ENCODE peak calls at places on chromosome 22, in seven cellular contexts. One of them, this sample, is unnamed.

GRCh38 chr22:46010951-46011626 is 34.1 kb upstream of the WNT7B start:
- DNase-seq in ascending aorta: no peak
- DNase-seq in GM10248: no peak
- DNase-seq in Peyer's patch: peak
- DNase-seq in activated naive CD8-positive, alpha-beta T cell treated with anti-CD3 and anti-CD28 coated beads, Interleukin-2, amount 50 U/mL, for 24 hours: no peak
- DNase-seq in NCI-H1930: no peak
- DNase-seq in stimulated activated CD4-positive, alpha-beta T cell treated with anti-CD3 and anti-CD28 coated beads, Interleukin-12 subunit alpha, Interleukin-12 subunit beta, amount 100 ng/mL, for 48 hours: no peak
- DNase-seq in this sample: no peak

GRCh38 chr22:38348751-38349496 is 31.7 kb upstream of the CSNK1E start:
- DNase-seq in ascending aorta: peak
- DNase-seq in GM10248: no peak
- DNase-seq in Peyer's patch: no peak
- DNase-seq in activated naive CD8-positive, alpha-beta T cell treated with anti-CD3 and anti-CD28 coated beads, Interleukin-2, amount 50 U/mL, for 24 hours: no peak
- DNase-seq in NCI-H1930: no peak
- DNase-seq in stimulated activated CD4-positive, alpha-beta T cell treated with anti-CD3 and anti-CD28 coated beads, Interleukin-12 subunit alpha, Interleukin-12 subunit beta, amount 100 ng/mL, for 48 hours: no peak
- DNase-seq in this sample: no peak

GRCh38 chr22:48758021-48758561 is 1069.6 kb downstream of the BRD1 start:
- DNase-seq in ascending aorta: peak
- DNase-seq in GM10248: no peak
- DNase-seq in Peyer's patch: peak
- DNase-seq in activated naive CD8-positive, alpha-beta T cell treated with anti-CD3 and anti-CD28 coated beads, Interleukin-2, amount 50 U/mL, for 24 hours: no peak
- DNase-seq in NCI-H1930: no peak
- DNase-seq in stimulated activated CD4-positive, alpha-beta T cell treated with anti-CD3 and anti-CD28 coated beads, Interleukin-12 subunit alpha, Interleukin-12 subunit beta, amount 100 ng/mL, for 48 hours: no peak
- DNase-seq in this sample: no peak

GRCh38 chr22:19287076-19287724 is 4.3 kb downstream of the CLTCL1 start:
- DNase-seq in ascending aorta: no peak
- DNase-seq in GM10248: no peak
- DNase-seq in Peyer's patch: no peak
- DNase-seq in activated naive CD8-positive, alpha-beta T cell treated with anti-CD3 and anti-CD28 coated beads, Interleukin-2, amount 50 U/mL, for 24 hours: no peak
- DNase-seq in NCI-H1930: no peak
- DNase-seq in stimulated activated CD4-positive, alpha-beta T cell treated with anti-CD3 and anti-CD28 coated beads, Interleukin-12 subunit alpha, Interleukin-12 subunit beta, amount 100 ng/mL, for 48 hours: no peak
- DNase-seq in this sample: no peak

GRCh38 chr22:42385691-42386090 is 46.5 kb downstream of the NFAM1 start:
- DNase-seq in ascending aorta: no peak
- DNase-seq in GM10248: no peak
- DNase-seq in Peyer's patch: no peak
- DNase-seq in activated naive CD8-positive, alpha-beta T cell treated with anti-CD3 and anti-CD28 coated beads, Interleukin-2, amount 50 U/mL, for 24 hours: no peak
- DNase-seq in NCI-H1930: no peak
- DNase-seq in stimulated activated CD4-positive, alpha-beta T cell treated with anti-CD3 and anti-CD28 coated beads, Interleukin-12 subunit alpha, Interleukin-12 subunit beta, amount 100 ng/mL, for 48 hours: no peak
- DNase-seq in this sample: no peak

GRCh38 chr22:49838771-49839717 is 11.4 kb upstream of the BRD1 start:
- DNase-seq in ascending aorta: no peak
- DNase-seq in GM10248: peak
- DNase-seq in Peyer's patch: peak
- DNase-seq in activated naive CD8-positive, alpha-beta T cell treated with anti-CD3 and anti-CD28 coated beads, Interleukin-2, amount 50 U/mL, for 24 hours: peak
- DNase-seq in NCI-H1930: no peak
- DNase-seq in stimulated activated CD4-positive, alpha-beta T cell treated with anti-CD3 and anti-CD28 coated beads, Interleukin-12 subunit alpha, Interleukin-12 subunit beta, amount 100 ng/mL, for 48 hours: peak
- DNase-seq in this sample: peak

GRCh38 chr22:46043339-46043738 is 66.4 kb upstream of the WNT7B start:
- DNase-seq in ascending aorta: peak
- DNase-seq in GM10248: no peak
- DNase-seq in Peyer's patch: peak
- DNase-seq in activated naive CD8-positive, alpha-beta T cell treated with anti-CD3 and anti-CD28 coated beads, Interleukin-2, amount 50 U/mL, for 24 hours: no peak
- DNase-seq in NCI-H1930: no peak
- DNase-seq in stimulated activated CD4-positive, alpha-beta T cell treated with anti-CD3 and anti-CD28 coated beads, Interleukin-12 subunit alpha, Interleukin-12 subunit beta, amount 100 ng/mL, for 48 hours: no peak
- DNase-seq in this sample: no peak

GRCh38 chr22:49094151-49094550 is 733.5 kb downstream of the BRD1 start:
- DNase-seq in ascending aorta: no peak
- DNase-seq in GM10248: no peak
- DNase-seq in Peyer's patch: no peak
- DNase-seq in activated naive CD8-positive, alpha-beta T cell treated with anti-CD3 and anti-CD28 coated beads, Interleukin-2, amount 50 U/mL, for 24 hours: no peak
- DNase-seq in NCI-H1930: no peak
- DNase-seq in stimulated activated CD4-positive, alpha-beta T cell treated with anti-CD3 and anti-CD28 coated beads, Interleukin-12 subunit alpha, Interleukin-12 subunit beta, amount 100 ng/mL, for 48 hours: no peak
- DNase-seq in this sample: no peak

GRCh38 chr22:26669060-26669481 is 11.7 kb downstream of the MIAT start:
- DNase-seq in ascending aorta: no peak
- DNase-seq in GM10248: no peak
- DNase-seq in Peyer's patch: no peak
- DNase-seq in activated naive CD8-positive, alpha-beta T cell treated with anti-CD3 and anti-CD28 coated beads, Interleukin-2, amount 50 U/mL, for 24 hours: peak
- DNase-seq in NCI-H1930: no peak
- DNase-seq in stimulated activated CD4-positive, alpha-beta T cell treated with anti-CD3 and anti-CD28 coated beads, Interleukin-12 subunit alpha, Interleukin-12 subunit beta, amount 100 ng/mL, for 48 hours: no peak
- DNase-seq in this sample: no peak

GRCh38 chr22:46665751-46666280 is 45.6 kb downstream of the GRAMD4 start:
- DNase-seq in ascending aorta: no peak
- DNase-seq in GM10248: no peak
- DNase-seq in Peyer's patch: no peak
- DNase-seq in activated naive CD8-positive, alpha-beta T cell treated with anti-CD3 and anti-CD28 coated beads, Interleukin-2, amount 50 U/mL, for 24 hours: no peak
- DNase-seq in NCI-H1930: no peak
- DNase-seq in stimulated activated CD4-positive, alpha-beta T cell treated with anti-CD3 and anti-CD28 coated beads, Interleukin-12 subunit alpha, Interleukin-12 subunit beta, amount 100 ng/mL, for 48 hours: no peak
- DNase-seq in this sample: no peak

GRCh38 chr22:43886231-43886630 is 5.6 kb downstream of the PNPLA5 start:
- DNase-seq in ascending aorta: no peak
- DNase-seq in GM10248: no peak
- DNase-seq in Peyer's patch: no peak
- DNase-seq in activated naive CD8-positive, alpha-beta T cell treated with anti-CD3 and anti-CD28 coated beads, Interleukin-2, amount 50 U/mL, for 24 hours: no peak
- DNase-seq in NCI-H1930: no peak
- DNase-seq in stimulated activated CD4-positive, alpha-beta T cell treated with anti-CD3 and anti-CD28 coated beads, Interleukin-12 subunit alpha, Interleukin-12 subunit beta, amount 100 ng/mL, for 48 hours: no peak
- DNase-seq in this sample: no peak

GRCh38 chr22:19632671-19633148 is 81.6 kb upstream of the SEPTIN5 start:
- DNase-seq in ascending aorta: no peak
- DNase-seq in GM10248: no peak
- DNase-seq in Peyer's patch: no peak
- DNase-seq in activated naive CD8-positive, alpha-beta T cell treated with anti-CD3 and anti-CD28 coated beads, Interleukin-2, amount 50 U/mL, for 24 hours: no peak
- DNase-seq in NCI-H1930: no peak
- DNase-seq in stimulated activated CD4-positive, alpha-beta T cell treated with anti-CD3 and anti-CD28 coated beads, Interleukin-12 subunit alpha, Interleukin-12 subunit beta, amount 100 ng/mL, for 48 hours: no peak
- DNase-seq in this sample: no peak

GRCh38 chr22:38973289-38974169 is 8.6 kb upstream of the APOBEC3B start:
- DNase-seq in ascending aorta: no peak
- DNase-seq in GM10248: peak
- DNase-seq in Peyer's patch: no peak
- DNase-seq in activated naive CD8-positive, alpha-beta T cell treated with anti-CD3 and anti-CD28 coated beads, Interleukin-2, amount 50 U/mL, for 24 hours: no peak
- DNase-seq in NCI-H1930: peak
- DNase-seq in stimulated activated CD4-positive, alpha-beta T cell treated with anti-CD3 and anti-CD28 coated beads, Interleukin-12 subunit alpha, Interleukin-12 subunit beta, amount 100 ng/mL, for 48 hours: peak
- DNase-seq in this sample: peak

GRCh38 chr22:32343929-32344328 is 13.7 kb upstream of the RFPL3 start:
- DNase-seq in ascending aorta: no peak
- DNase-seq in GM10248: no peak
- DNase-seq in Peyer's patch: no peak
- DNase-seq in activated naive CD8-positive, alpha-beta T cell treated with anti-CD3 and anti-CD28 coated beads, Interleukin-2, amount 50 U/mL, for 24 hours: no peak
- DNase-seq in NCI-H1930: no peak
- DNase-seq in stimulated activated CD4-positive, alpha-beta T cell treated with anti-CD3 and anti-CD28 coated beads, Interleukin-12 subunit alpha, Interleukin-12 subunit beta, amount 100 ng/mL, for 48 hours: no peak
- DNase-seq in this sample: no peak

GRCh38 chr22:24338701-24339451 is 68.2 kb downstream of the SPECC1L start:
- DNase-seq in ascending aorta: no peak
- DNase-seq in GM10248: no peak
- DNase-seq in Peyer's patch: no peak
- DNase-seq in activated naive CD8-positive, alpha-beta T cell treated with anti-CD3 and anti-CD28 coated beads, Interleukin-2, amount 50 U/mL, for 24 hours: no peak
- DNase-seq in NCI-H1930: no peak
- DNase-seq in stimulated activated CD4-positive, alpha-beta T cell treated with anti-CD3 and anti-CD28 coated beads, Interleukin-12 subunit alpha, Interleukin-12 subunit beta, amount 100 ng/mL, for 48 hours: no peak
- DNase-seq in this sample: no peak

GRCh38 chr22:33659423-33659822 is 260.9 kb downstream of the LARGE1 start:
- DNase-seq in ascending aorta: no peak
- DNase-seq in GM10248: no peak
- DNase-seq in Peyer's patch: no peak
- DNase-seq in activated naive CD8-positive, alpha-beta T cell treated with anti-CD3 and anti-CD28 coated beads, Interleukin-2, amount 50 U/mL, for 24 hours: no peak
- DNase-seq in NCI-H1930: no peak
- DNase-seq in stimulated activated CD4-positive, alpha-beta T cell treated with anti-CD3 and anti-CD28 coated beads, Interleukin-12 subunit alpha, Interleukin-12 subunit beta, amount 100 ng/mL, for 48 hours: no peak
- DNase-seq in this sample: no peak

GRCh38 chr22:31337178-31337577 is 9.0 kb downstream of the PATZ1 start:
- DNase-seq in ascending aorta: no peak
- DNase-seq in GM10248: no peak
- DNase-seq in Peyer's patch: peak
- DNase-seq in activated naive CD8-positive, alpha-beta T cell treated with anti-CD3 and anti-CD28 coated beads, Interleukin-2, amount 50 U/mL, for 24 hours: peak
- DNase-seq in NCI-H1930: no peak
- DNase-seq in stimulated activated CD4-positive, alpha-beta T cell treated with anti-CD3 and anti-CD28 coated beads, Interleukin-12 subunit alpha, Interleukin-12 subunit beta, amount 100 ng/mL, for 48 hours: no peak
- DNase-seq in this sample: no peak

GRCh38 chr22:43181321-43182076 is 5.4 kb downstream of the TTLL12 start:
- DNase-seq in ascending aorta: no peak
- DNase-seq in GM10248: no peak
- DNase-seq in Peyer's patch: no peak
- DNase-seq in activated naive CD8-positive, alpha-beta T cell treated with anti-CD3 and anti-CD28 coated beads, Interleukin-2, amount 50 U/mL, for 24 hours: no peak
- DNase-seq in NCI-H1930: no peak
- DNase-seq in stimulated activated CD4-positive, alpha-beta T cell treated with anti-CD3 and anti-CD28 coated beads, Interleukin-12 subunit alpha, Interleukin-12 subunit beta, amount 100 ng/mL, for 48 hours: no peak
- DNase-seq in this sample: no peak

GRCh38 chr22:31488988-31489617 is 539 bp downstream of the EIF4ENIF1 start:
- DNase-seq in ascending aorta: peak
- DNase-seq in GM10248: peak
- DNase-seq in Peyer's patch: peak
- DNase-seq in activated naive CD8-positive, alpha-beta T cell treated with anti-CD3 and anti-CD28 coated beads, Interleukin-2, amount 50 U/mL, for 24 hours: peak
- DNase-seq in NCI-H1930: no peak
- DNase-seq in stimulated activated CD4-positive, alpha-beta T cell treated with anti-CD3 and anti-CD28 coated beads, Interleukin-12 subunit alpha, Interleukin-12 subunit beta, amount 100 ng/mL, for 48 hours: no peak
- DNase-seq in this sample: peak

GRCh38 chr22:21443057-21443734 is 24.0 kb upstream of the TMEM191C start:
- DNase-seq in ascending aorta: no peak
- DNase-seq in GM10248: no peak
- DNase-seq in Peyer's patch: no peak
- DNase-seq in activated naive CD8-positive, alpha-beta T cell treated with anti-CD3 and anti-CD28 coated beads, Interleukin-2, amount 50 U/mL, for 24 hours: no peak
- DNase-seq in NCI-H1930: no peak
- DNase-seq in stimulated activated CD4-positive, alpha-beta T cell treated with anti-CD3 and anti-CD28 coated beads, Interleukin-12 subunit alpha, Interleukin-12 subunit beta, amount 100 ng/mL, for 48 hours: no peak
- DNase-seq in this sample: no peak

GRCh38 chr22:37636186-37636948 is 3.1 kb upstream of the SH3BP1 start:
- DNase-seq in ascending aorta: no peak
- DNase-seq in GM10248: no peak
- DNase-seq in Peyer's patch: no peak
- DNase-seq in activated naive CD8-positive, alpha-beta T cell treated with anti-CD3 and anti-CD28 coated beads, Interleukin-2, amount 50 U/mL, for 24 hours: no peak
- DNase-seq in NCI-H1930: no peak
- DNase-seq in stimulated activated CD4-positive, alpha-beta T cell treated with anti-CD3 and anti-CD28 coated beads, Interleukin-12 subunit alpha, Interleukin-12 subunit beta, amount 100 ng/mL, for 48 hours: no peak
- DNase-seq in this sample: no peak

GRCh38 chr22:40348025-40348658 is 1.8 kb downstream of the ADSL start:
- DNase-seq in ascending aorta: peak
- DNase-seq in GM10248: peak
- DNase-seq in Peyer's patch: no peak
- DNase-seq in activated naive CD8-positive, alpha-beta T cell treated with anti-CD3 and anti-CD28 coated beads, Interleukin-2, amount 50 U/mL, for 24 hours: peak
- DNase-seq in NCI-H1930: no peak
- DNase-seq in stimulated activated CD4-positive, alpha-beta T cell treated with anti-CD3 and anti-CD28 coated beads, Interleukin-12 subunit alpha, Interleukin-12 subunit beta, amount 100 ng/mL, for 48 hours: peak
- DNase-seq in this sample: peak

GRCh38 chr22:19568337-19569311 is 44.4 kb upstream of the CLDN5 start:
- DNase-seq in ascending aorta: no peak
- DNase-seq in GM10248: no peak
- DNase-seq in Peyer's patch: no peak
- DNase-seq in activated naive CD8-positive, alpha-beta T cell treated with anti-CD3 and anti-CD28 coated beads, Interleukin-2, amount 50 U/mL, for 24 hours: no peak
- DNase-seq in NCI-H1930: no peak
- DNase-seq in stimulated activated CD4-positive, alpha-beta T cell treated with anti-CD3 and anti-CD28 coated beads, Interleukin-12 subunit alpha, Interleukin-12 subunit beta, amount 100 ng/mL, for 48 hours: no peak
- DNase-seq in this sample: no peak